ENCODE peak calls at places on chromosomes 2 and 18, in five cellular contexts. S is HCT116, B is K562, Y is suprapubic skin, D is transverse colon. W is an unnamed sample.

GRCh38 chr18:45198526-45198925 is 416.8 kb upstream of the SLC14A2 start:
- DNase-seq in B (no peak), D (no peak), Y (no peak), S (no peak), W (no peak)

GRCh38 chr2:23940262-23940975 is at the start of gene UBXN2A:
- DNase-seq in Y (peak; percentile 79), D (peak; percentile 79), B (peak; percentile 87), S (peak; percentile 45), W (peak; percentile 68)

GRCh38 chr2:84924173-84925106 is 19.0 kb downstream of the TMSB10 start:
- DNase-seq in S (no peak), D (peak; percentile 62), B (peak; percentile 18), Y (no peak), W (no peak)

GRCh38 chr2:37570773-37571570 is 100.5 kb downstream of the CDC42EP3 start:
- DNase-seq in S (no peak), Y (peak; percentile 81), D (no peak), B (no peak), W (no peak)

GRCh38 chr2:208346756-208347155 is 59.8 kb upstream of the PTH2R start:
- DNase-seq in Y (no peak), B (no peak), S (no peak), D (no peak), W (no peak)

GRCh38 chr2:177466337-177467195 is 74.0 kb downstream of the AGPS start:
- DNase-seq in B (no peak), D (no peak), Y (no peak), S (no peak), W (no peak)

GRCh38 chr2:38602136-38602731 is 494 bp downstream of the HNRNPLL start:
- DNase-seq in S (no peak), Y (peak; percentile 72), B (no peak), D (peak; percentile 41), W (peak; percentile 29)

GRCh38 chr18:6396843-6397242 is 17.9 kb downstream of the L3MBTL4 start:
- DNase-seq in B (no peak), Y (no peak), D (no peak), S (no peak), W (no peak)

GRCh38 chr18:80202264-80202998 is 44.9 kb downstream of the PARD6G start:
- DNase-seq in D (no peak), Y (no peak), B (no peak), S (no peak), W (no peak)

GRCh38 chr2:64632855-64633819 is 20.6 kb downstream of the SERTAD2 start:
- DNase-seq in Y (no peak), D (no peak), S (no peak), B (no peak), W (peak; percentile 45)

GRCh38 chr2:187951470-187952218 is 340.0 kb upstream of the GULP1 start:
- DNase-seq in S (no peak), Y (no peak), D (no peak), B (no peak), W (no peak)

GRCh38 chr2:88590998-88591613 is 36.2 kb downstream of the EIF2AK3 start:
- DNase-seq in S (peak; percentile 41), Y (no peak), B (peak; percentile 58), D (peak; percentile 29), W (peak; percentile 40)

GRCh38 chr2:38218583-38218982 is 142.6 kb upstream of the CYP1B1 start:
- DNase-seq in S (no peak), Y (no peak), D (no peak), B (no peak), W (no peak)

GRCh38 chr2:6310186-6310909 is 555.4 kb downstream of the CMPK2 start:
- DNase-seq in Y (no peak), S (no peak), D (no peak), B (no peak), W (no peak)

GRCh38 chr2:226799976-226800940 is 638 bp upstream of the IRS1 start:
- DNase-seq in S (no peak), D (peak; percentile 33), B (no peak), Y (peak; percentile 70), W (peak; percentile 20)

GRCh38 chr2:237304763-237305514 is 109.0 kb downstream of the COL6A3 start:
- DNase-seq in D (no peak), B (no peak), Y (no peak), S (peak; percentile 49), W (no peak)

GRCh38 chr2:168611091-168611490 is 155.0 kb downstream of the CERS6 start:
- DNase-seq in B (no peak), Y (no peak), D (no peak), S (no peak), W (no peak)

GRCh38 chr2:37894047-37894446 is 31.0 kb upstream of the RMDN2 start:
- DNase-seq in S (no peak), B (no peak), Y (no peak), D (no peak), W (no peak)

GRCh38 chr18:79156330-79156729 is 87.1 kb downstream of the ATP9B start:
- DNase-seq in S (no peak), Y (no peak), B (no peak), D (peak; percentile 16), W (no peak)

GRCh38 chr2:70901235-70902066 is 34.2 kb upstream of the ATP6V1B1 start:
- DNase-seq in D (no peak), S (no peak), B (no peak), Y (no peak), W (no peak)

GRCh38 chr2:68431316-68431972 is 35.6 kb downstream of the FBXO48 start:
- DNase-seq in S (no peak), D (no peak), Y (no peak), B (no peak), W (no peak)

DNA sequence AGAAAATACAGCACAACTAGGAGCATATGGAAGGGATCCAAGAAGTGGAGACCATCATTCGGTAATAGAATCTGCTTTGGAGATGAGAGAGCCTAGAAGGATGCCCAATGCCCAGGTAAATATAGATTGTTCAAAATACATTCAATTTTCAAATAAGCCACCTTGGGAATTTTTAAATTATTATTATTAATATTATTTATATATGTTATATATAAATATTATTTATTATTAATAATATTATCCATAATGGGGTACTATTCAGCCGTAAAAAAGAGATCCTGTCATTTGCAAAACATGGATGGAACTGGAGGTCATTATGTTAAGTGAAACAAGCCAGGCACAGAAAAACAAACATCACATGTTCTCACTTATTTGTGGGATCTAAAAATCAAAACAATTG is 127.8 kb upstream of the NDUFV2 start:
- DNase-seq in B (no peak), S (no peak), Y (no peak), D (no peak), W (no peak)
- H3K4me3 ChIP-seq in B (no peak overlapping the region), S (no peak overlapping the region), Y (no peak overlapping the region), D (no peak overlapping the region), W (no peak overlapping the region)

GRCh38 chr2:48016620-48017019 is 110.3 kb upstream of the FBXO11 start:
- DNase-seq in S (peak; percentile 29), B (peak; percentile 33), D (no peak), Y (no peak), W (no peak)
- TF ChIP-seq CTCF in S (peak; percentile 62), B (peak; percentile 50), D (peak; percentile 13), Y (no peak), W (no peak)

GRCh38 chr2:240916571-240917008 is 10.5 kb downstream of the CROCC2 start:
- DNase-seq in B (peak; percentile 18), Y (peak; percentile 87), S (no peak), D (no peak), W (no peak)
- TF ChIP-seq POLR2AphosphoS5 in B (no peak), Y (peak; percentile 87), S (no peak), D (no peak), W (no peak)

GRCh38 chr18:22348521-22349316 is 69.0 kb downstream of the CTAGE1 start:
- DNase-seq in D (peak; percentile 75), Y (no peak), S (no peak), B (no peak), W (peak; percentile 61)
- H3K4me3 ChIP-seq in D (peak overlapping the region; percentile 24), Y (peak overlapping the region; percentile 50), S (peak overlapping the region; percentile 54), B (no peak overlapping the region), W (peak overlapping the region; percentile 35)

DNA sequence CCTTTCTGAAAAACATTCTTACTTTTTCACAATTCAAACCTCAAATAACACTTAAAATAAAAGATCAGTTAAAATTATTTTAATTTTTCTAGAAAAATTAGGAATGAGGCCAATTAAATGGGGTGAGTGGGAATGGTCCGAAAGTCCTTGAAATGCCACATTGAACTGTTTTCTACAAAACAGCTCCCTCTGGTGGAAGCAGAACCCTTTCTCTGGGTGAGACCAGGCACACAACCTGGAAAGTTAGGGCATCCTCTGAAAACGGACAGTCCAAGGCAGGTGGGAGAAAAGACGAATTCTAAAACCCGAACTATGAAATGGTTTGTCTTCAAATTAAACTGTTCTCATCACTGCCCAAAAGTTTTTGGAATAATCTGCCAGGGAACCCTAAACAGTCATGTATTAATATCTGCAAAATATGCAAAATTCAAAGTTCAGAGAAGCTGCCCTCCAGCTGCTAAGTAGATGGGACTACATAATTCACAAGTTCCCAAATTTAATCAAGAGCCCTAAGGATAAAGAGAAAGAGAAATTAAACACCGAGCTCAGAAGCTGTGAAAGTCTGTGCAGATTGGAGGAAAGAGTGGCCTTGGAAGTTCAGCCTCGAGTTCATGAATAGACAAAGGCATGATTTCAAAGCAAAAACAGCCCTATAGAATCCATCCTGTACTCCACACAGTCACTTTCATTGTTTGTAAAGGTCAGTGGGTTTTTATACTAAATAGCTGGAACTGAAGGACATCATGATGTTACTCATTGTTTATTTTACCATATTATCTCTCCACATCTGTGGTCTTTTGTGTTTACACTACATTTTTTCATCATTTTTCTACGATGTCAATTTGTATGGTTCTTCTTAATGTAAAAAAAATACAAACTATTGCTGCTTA is 108.3 kb downstream of the PIEZO2 start:
- DNase-seq in Y (no peak), D (peak; percentile 26), B (peak; percentile 41), S (peak; percentile 22), W (peak; percentile 25)
- TF ChIP-seq CTCF in Y (peak; percentile 61), D (peak; percentile 60), B (peak; percentile 54), S (peak; percentile 57), W (peak; percentile 54)

DNA sequence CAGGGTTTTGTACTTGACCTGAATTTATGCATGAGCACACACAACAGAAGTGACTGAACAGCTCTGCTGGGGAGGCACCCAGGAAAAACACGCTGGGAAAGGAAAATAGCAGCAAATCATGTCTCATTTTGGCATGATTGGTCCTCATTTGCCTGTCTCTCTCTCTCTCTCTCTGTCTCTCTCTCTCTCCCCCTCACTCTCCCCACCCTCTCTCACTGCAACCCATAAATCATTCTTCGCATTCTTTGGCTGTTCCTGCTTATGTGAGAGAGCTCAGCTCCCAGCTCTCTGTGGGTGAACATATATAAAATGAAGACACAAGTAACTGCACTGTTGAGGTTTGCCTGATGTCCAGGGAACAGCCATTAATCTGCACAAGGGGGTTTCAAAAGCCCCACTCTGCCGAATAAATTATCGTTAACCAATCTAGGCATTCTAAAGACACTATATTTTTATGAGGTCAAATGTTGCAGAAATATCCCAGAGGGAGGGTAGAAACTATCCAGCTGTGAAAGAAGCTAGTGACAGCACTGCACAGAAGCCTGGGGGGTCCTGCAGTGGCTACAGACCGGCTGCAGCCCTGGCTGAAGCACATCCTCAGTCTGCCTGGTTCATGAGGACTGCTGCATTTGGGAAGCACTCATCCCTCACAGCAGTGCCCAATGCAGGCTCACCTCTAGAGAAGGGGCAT is 260.3 kb downstream of the AFF3 start:
- DNase-seq in S (no peak), D (no peak), B (no peak), Y (no peak), W (no peak)
- TF ChIP-seq POLR2AphosphoS5 in S (no peak), D (no peak), B (no peak), Y (no peak), W (peak; percentile 25)

W was measured in prostate gland.